ENCODE peak calls at places on chromosomes 3 and 15, in five cellular contexts. P, S, Q, M and F are unnamed samples.

GRCh38 chr3:124772081-124772831 is 42.0 kb downstream of the UMPS start:
- DNase-seq in Q (no peak), M (no peak), P (peak; percentile 74), S (no peak), F (no peak)

GRCh38 chr3:170761103-170761502 is 108.9 kb downstream of the RPL22L1 start:
- DNase-seq in Q (no peak), S (no peak), P (no peak), M (no peak), F (no peak)

GRCh38 chr3:32021155-32021554 is 39.6 kb downstream of the ZNF860 start:
- DNase-seq in M (no peak), Q (no peak), P (no peak), S (no peak), F (no peak)

GRCh38 chr3:47016934-47017435 is 37.5 kb downstream of the NBEAL2 start:
- DNase-seq in Q (no peak), P (peak; percentile 83), M (no peak), S (no peak), F (no peak)

GRCh38 chr3:7964899-7965298 is 536.7 kb upstream of the LMCD1 start:
- DNase-seq in Q (peak; percentile 32), M (no peak), S (no peak), P (no peak), F (no peak)

GRCh38 chr3:41874022-41874421 is 87.9 kb downstream of the ULK4 start:
- DNase-seq in P (no peak), Q (no peak), M (no peak), S (no peak), F (no peak)

GRCh38 chr3:13549513-13550256 is 760 bp downstream of the FBLN2 start:
- DNase-seq in Q (no peak), M (no peak), P (no peak), S (no peak), F (no peak)

GRCh38 chr3:157769378-157769777 is 266.2 kb upstream of the VEPH1 start:
- DNase-seq in P (no peak), M (no peak), Q (peak; percentile 27), S (no peak), F (no peak)

GRCh38 chr3:170506556-170506955 is 79.3 kb downstream of the SLC7A14 start:
- DNase-seq in M (no peak), P (peak; percentile 58), S (no peak), Q (peak; percentile 77), F (no peak)

GRCh38 chr3:102248981-102249705 is 185.7 kb upstream of the ZPLD1 start:
- DNase-seq in P (no peak), Q (no peak), S (no peak), M (no peak), F (no peak)

GRCh38 chr15:67066041-67067021 is 929 bp downstream of the SMAD3 start:
- DNase-seq in P (no peak), S (no peak), Q (peak; percentile 55), M (no peak), F (no peak)

GRCh38 chr3:123782488-123782887 is 101.6 kb downstream of the MYLK start:
- DNase-seq in P (no peak), Q (no peak), M (no peak), S (no peak), F (no peak)

GRCh38 chr15:48859426-48859825 is 18.5 kb upstream of the EID1 start:
- DNase-seq in M (no peak), P (no peak), Q (no peak), S (no peak), F (no peak)

GRCh38 chr15:94135748-94136147 is 95.6 kb upstream of the MCTP2 start:
- DNase-seq in Q (peak; percentile 14), P (no peak), M (no peak), S (no peak), F (no peak)

GRCh38 chr3:160413613-160414248 is 14.3 kb downstream of the SMC4 start:
- DNase-seq in M (peak; percentile 16), S (no peak), P (peak; percentile 90), Q (peak; percentile 84), F (no peak)

GRCh38 chr3:192332386-192333291 is 394.7 kb downstream of the FGF12 start:
- DNase-seq in M (no peak), Q (peak; percentile 19), P (no peak), S (no peak), F (no peak)

GRCh38 chr3:189103208-189103607 is 68.6 kb upstream of the TPRG1 start:
- DNase-seq in P (no peak), M (no peak), S (no peak), Q (no peak), F (no peak)

GRCh38 chr3:72307438-72308105 is 522.6 kb upstream of the PROK2 start:
- DNase-seq in P (no peak), M (no peak), Q (no peak), S (no peak), F (no peak)

GRCh38 chr15:63860161-63860954 is 26.6 kb upstream of the HERC1 start:
- DNase-seq in Q (no peak), P (no peak), M (peak; percentile 5), S (no peak), F (no peak)

GRCh38 chr3:174325834-174326705 is 533.1 kb upstream of the NAALADL2 start:
- DNase-seq in M (no peak), S (no peak), P (peak; percentile 25), Q (no peak), F (no peak)

GRCh38 chr3:129352045-129352444 is 73.4 kb downstream of the HMCES start:
- DNase-seq in P (no peak), Q (peak; percentile 45), M (no peak), S (no peak), F (no peak)

GRCh38 chr15:36331531-36332275 is 247.7 kb upstream of the CDIN1 start:
- DNase-seq in S (no peak), M (no peak), Q (no peak), P (peak; percentile 27), F (no peak)

GRCh38 chr3:128491900-128492352 is 1.1 kb downstream of the GATA2 start:
- DNase-seq in Q (peak; percentile 57), P (no peak), S (no peak), M (no peak), F (no peak)

GRCh38 chr3:126352476-126353454 is 4.4 kb downstream of the KLF15 start:
- DNase-seq in P (peak; percentile 16), S (no peak), Q (no peak), M (no peak), F (no peak)

GRCh38 chr15:40112789-40113188 is 4.1 kb upstream of the BMF start:
- DNase-seq in P (no peak), Q (no peak), M (no peak), S (no peak), F (no peak)

GRCh38 chr3:58535531-58536500 is 1.2 kb downstream of the ACOX2 start:
- DNase-seq in M (no peak), Q (peak; percentile 42), P (peak; percentile 31), S (no peak), F (no peak)